ENCODE peak calls at places on chromosomes 12 and 14, in four cellular contexts. P, K, U and G are unnamed samples.

GRCh38 chr12:24226745-24227350 is 277.4 kb upstream of the SOX5 start:
- DNase-seq in P (no peak), K (no peak), U (no peak), G (no peak)

GRCh38 chr14:22905627-22906026 is 13.3 kb downstream of the RBM23 start:
- DNase-seq in P (no peak), K (no peak), U (no peak), G (no peak)

GRCh38 chr14:64488590-64489099 is 15.0 kb downstream of the ZBTB25 start:
- DNase-seq in P (no peak), K (no peak), U (no peak), G (no peak)

GRCh38 chr14:49582211-49582977 is 3.8 kb downstream of the RPS29 start:
- DNase-seq in P (no peak), K (no peak), U (no peak), G (no peak)

GRCh38 chr12:33438025-33438772 is 1.4 kb downstream of the SYT10 start:
- DNase-seq in P (no peak), K (no peak), U (peak; percentile 24), G (no peak)

GRCh38 chr14:58635041-58635440 is 2.7 kb upstream of the DACT1 start:
- DNase-seq in P (no peak), K (no peak), U (no peak), G (no peak)

GRCh38 chr14:89317051-89317691 is 99.9 kb downstream of the FOXN3 start:
- DNase-seq in P (no peak), K (no peak), U (no peak), G (no peak)

GRCh38 chr12:87094356-87094755 is 838.2 kb upstream of the MGAT4C start:
- DNase-seq in P (no peak), K (no peak), U (no peak), G (no peak)

GRCh38 chr12:49557917-49558215 is 10.1 kb downstream of the MCRS1 start:
- DNase-seq in P (no peak), K (no peak), U (no peak), G (no peak)

GRCh38 chr12:101969-102878 is 35.7 kb downstream of the IQSEC3 start:
- DNase-seq in P (peak; percentile 38), K (no peak), U (no peak), G (no peak)

GRCh38 chr14:68557648-68558047 is 235.2 kb downstream of the ZFP36L1 start:
- DNase-seq in P (no peak), K (no peak), U (no peak), G (no peak)

GRCh38 chr14:71135911-71136310 is 228.7 kb downstream of the PCNX1 start:
- DNase-seq in P (no peak), K (no peak), U (no peak), G (no peak)

GRCh38 chr14:73759183-73759713 is 45.1 kb upstream of the PNMA1 start:
- DNase-seq in P (peak; percentile 91), K (peak; percentile 93), U (no peak), G (peak; percentile 53)

GRCh38 chr12:22543246-22544037 is 900 bp downstream of the C2CD5 start:
- DNase-seq in P (peak; percentile 74), K (peak; percentile 79), U (no peak), G (peak; percentile 7)

GRCh38 chr12:25496098-25496587 is 56.9 kb downstream of the LMNTD1 start:
- DNase-seq in P (no peak), K (no peak), U (no peak), G (no peak)

GRCh38 chr12:128091931-128092330 is 175.0 kb upstream of the TMEM132C start:
- DNase-seq in P (no peak), K (no peak), U (no peak), G (no peak)

GRCh38 chr12:68317047-68317667 is 15.0 kb downstream of the MDM1 start:
- DNase-seq in P (no peak), K (no peak), U (no peak), G (peak; percentile 22)

GRCh38 chr12:1811281-1811947 is 9.0 kb upstream of the LRTM2 start:
- DNase-seq in P (no peak), K (peak; percentile 58), U (no peak), G (no peak)

GRCh38 chr12:113097716-113098427 is 37.7 kb downstream of the RASAL1 start:
- DNase-seq in P (no peak), K (no peak), U (no peak), G (no peak)

GRCh38 chr12:107053709-107054108 is 39.6 kb downstream of the CRY1 start:
- DNase-seq in P (no peak), K (no peak), U (no peak), G (no peak)

GRCh38 chr12:15469342-15469741 is 147.0 kb downstream of the PTPRO start:
- DNase-seq in P (no peak), K (no peak), U (no peak), G (no peak)

GRCh38 chr14:24307575-24308341 is at the start of gene CIDEB:
- DNase-seq in P (peak; percentile 77), K (no peak), U (no peak), G (peak; percentile 36)

GRCh38 chr12:119710941-119711551 is 43.1 kb downstream of the PRKAB1 start:
- DNase-seq in P (no peak), K (no peak), U (no peak), G (no peak)

GRCh38 chr12:44875417-44875953 is 630 bp downstream of the NELL2 start:
- DNase-seq in P (no peak), K (no peak), U (no peak), G (no peak)

GRCh38 chr12:119154435-119154818 is 24.3 kb upstream of the HSPB8 start:
- DNase-seq in P (no peak), K (no peak), U (no peak), G (no peak)

GRCh38 chr14:106694638-106695393 is 1168.4 kb downstream of the TMEM121 start:
- DNase-seq in P (no peak), K (no peak), U (no peak), G (peak; percentile 56)

GRCh38 chr14:22303589-22304195 is 285.3 kb downstream of the DAD1 start:
- DNase-seq in P (no peak), K (no peak), U (no peak), G (no peak)

GRCh38 chr14:74975059-74975810 is 19.8 kb upstream of the PGF start:
- DNase-seq in P (peak; percentile 91), K (peak; percentile 94), U (peak; percentile 33), G (no peak)

GRCh38 chr14:32007755-32008374 is 69.2 kb upstream of the ARHGAP5 start:
- DNase-seq in P (no peak), K (no peak), U (no peak), G (no peak)

GRCh38 chr14:28676481-28676880 is 90.1 kb upstream of the FOXG1 start:
- DNase-seq in P (no peak), K (no peak), U (no peak), G (no peak)

GRCh38 chr14:22610931-22611330 is 12.8 kb downstream of the ABHD4 start:
- DNase-seq in P (no peak), K (no peak), U (no peak), G (no peak)

GRCh38 chr14:38405851-38406630 is 150.1 kb upstream of the CLEC14A start:
- DNase-seq in P (no peak), K (no peak), U (no peak), G (no peak)

GRCh38 chr12:46145881-46146280 is 123.0 kb downstream of the SLC38A1 start:
- DNase-seq in P (no peak), K (no peak), U (no peak), G (no peak)

GRCh38 chr12:93895096-93895460 is 217.9 kb downstream of the CRADD start:
- DNase-seq in P (no peak), K (no peak), U (no peak), G (no peak)

GRCh38 chr12:6949063-6949594 is 2.0 kb upstream of the PTPN6 start:
- DNase-seq in P (no peak), K (peak; percentile 45), U (no peak), G (no peak)
- TF ChIP-seq CTCF in P (no peak), K (no peak), U (no peak), G (no peak)

GRCh38 chr12:114451657-114452056 is 45.7 kb upstream of the TBX5 start:
- DNase-seq in P (no peak), K (no peak), U (no peak), G (no peak)
- H3K27me3 ChIP-seq in P (peaks cover 53% of the 10 kb centered on the region), K (peaks cover 32% of the 10 kb centered on the region), U (peaks cover 68% of the 10 kb centered on the region), G (peaks cover 64% of the 10 kb centered on the region)

GRCh38 chr12:110109837-110110535 is 14.2 kb upstream of the IFT81 start:
- DNase-seq in P (no peak), K (no peak), U (no peak), G (no peak)
- H3K27ac ChIP-seq in P (peak overlapping the region; percentile 85), K (peak overlapping the region; percentile 77), U (peak overlapping the region; percentile 83), G (no peak overlapping the region)

DNA sequence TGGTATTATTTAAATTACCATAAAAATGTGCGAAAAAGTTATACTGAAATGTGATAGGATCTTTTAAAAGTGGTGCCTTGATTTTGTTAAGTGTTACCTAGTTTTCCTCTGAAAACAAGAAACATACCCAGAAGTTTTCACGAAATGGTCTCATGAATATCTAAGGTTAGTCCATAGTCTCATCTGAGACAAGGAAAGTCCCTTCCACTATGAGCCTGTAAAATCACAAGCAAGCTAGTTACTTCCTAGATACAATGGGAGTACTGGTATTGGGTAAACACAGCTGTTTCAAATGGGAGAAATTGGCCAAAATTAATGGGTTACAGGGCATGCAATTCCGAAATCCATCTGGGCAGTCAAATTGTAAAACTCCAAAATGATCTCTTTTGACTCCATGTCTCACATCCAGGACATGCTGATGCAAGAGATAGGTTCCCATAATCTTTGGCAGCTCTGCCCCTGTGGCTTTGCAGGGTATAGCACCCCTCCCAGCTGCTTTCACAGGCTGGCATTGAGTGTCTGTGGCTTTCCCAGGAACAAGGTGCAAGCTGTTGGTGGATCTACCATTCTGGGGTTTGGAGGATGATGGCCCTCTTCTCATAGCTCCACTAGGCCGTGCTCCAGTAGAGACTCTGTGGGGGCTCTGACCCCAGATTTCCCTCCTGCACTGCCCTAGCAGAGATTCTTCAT is 271.4 kb downstream of the NAV3 start:
- DNase-seq in P (no peak), K (no peak), U (no peak), G (no peak)
- TF ChIP-seq CTCF in P (no peak), K (no peak), U (no peak), G (no peak)

DNA sequence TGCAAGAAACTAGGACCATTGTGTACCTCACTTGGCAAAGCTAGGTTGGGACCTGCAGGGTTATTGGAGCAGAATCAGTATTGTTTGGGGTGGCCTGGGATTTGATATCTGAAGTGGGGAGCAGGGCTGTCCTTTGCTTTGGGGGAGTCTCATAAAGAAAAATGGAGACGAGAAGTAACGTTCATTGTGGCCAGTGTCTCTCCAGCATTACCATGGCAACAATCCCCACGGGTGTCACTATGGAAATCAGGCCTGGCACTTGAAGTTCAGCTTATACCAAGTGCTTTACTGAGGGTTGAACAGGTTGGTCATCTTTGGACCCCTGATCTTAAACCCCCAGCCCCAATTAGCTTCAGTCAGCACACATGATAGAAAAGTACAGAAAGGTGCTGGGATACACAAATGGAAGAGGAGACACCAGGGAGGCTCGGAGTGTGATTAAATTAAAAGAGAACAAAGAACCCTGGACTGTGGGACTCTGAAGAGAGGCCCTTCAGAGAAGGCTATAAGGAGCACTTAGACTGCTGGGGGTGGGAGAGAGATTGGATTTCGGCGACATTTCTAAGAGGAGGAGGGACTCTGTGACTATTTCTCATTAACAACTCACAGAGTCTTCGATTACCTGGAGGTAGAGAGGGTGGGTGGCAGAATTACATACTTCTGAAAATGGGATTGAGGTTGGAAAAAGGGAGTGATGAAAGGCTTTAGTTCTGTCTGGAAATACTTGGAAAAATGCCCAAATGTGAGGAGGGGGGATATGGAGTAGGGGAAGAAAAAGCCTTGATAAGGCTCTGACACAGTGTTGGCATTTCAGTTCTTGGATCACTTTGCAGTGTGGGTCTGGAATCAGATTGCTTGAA is 3.7 kb downstream of the KIF5A start:
- DNase-seq in P (no peak), K (no peak), U (no peak), G (no peak)
- H3K27me3 ChIP-seq in P (peaks cover 21% of the 10 kb centered on the region), K (peaks cover 38% of the 10 kb centered on the region), U (no peaks in the 10 kb centered on the region), G (peaks cover 4% of the 10 kb centered on the region)